ENCODE peak calls at places on chromosomes 3 and 15, in five cellular contexts. F is esophagus muscularis mucosa, G is tibial artery, Q is OCI-LY7, C is fibroblast of mammary gland. M is an unnamed sample.

GRCh38 chr15:98547255-98547654 is 101.1 kb upstream of the IGF1R start:
- DNase-seq in C (no peak), Q (no peak), G (no peak), F (no peak), M (no peak)

GRCh38 chr3:111331306-111331705 is 210.7 kb upstream of the CD96 start:
- DNase-seq in Q (no peak), C (no peak), G (no peak), F (no peak), M (no peak)

GRCh38 chr15:78353093-78353492 is 12.9 kb downstream of the CRABP1 start:
- DNase-seq in F (no peak), Q (peak), G (peak), C (peak), M (no peak)

GRCh38 chr15:35309886-35310285 is 224.8 kb upstream of the NANOGP8 start:
- DNase-seq in Q (no peak), F (no peak), C (peak), G (no peak), M (no peak)

GRCh38 chr15:88894348-88894818 is 961 bp downstream of the HAPLN3 start:
- DNase-seq in F (no peak), C (peak), Q (peak), G (peak), M (no peak)

GRCh38 chr15:88656760-88657221 is 18.0 kb downstream of the ISG20 start:
- DNase-seq in F (no peak), G (peak), C (no peak), Q (peak), M (no peak)

GRCh38 chr15:63157891-63158431 is 684 bp upstream of the RPS27L start:
- DNase-seq in Q (peak), F (no peak), C (peak), G (peak), M (no peak)

GRCh38 chr3:38500688-38501417 is 4.7 kb downstream of the EXOG start:
- DNase-seq in F (no peak), C (no peak), Q (no peak), G (no peak), M (no peak)

GRCh38 chr3:188842628-188843027 is 329.1 kb upstream of the TPRG1 start:
- DNase-seq in Q (no peak), G (no peak), C (peak), F (no peak), M (no peak)

GRCh38 chr3:14780927-14781507 is 37.7 kb upstream of the FGD5 start:
- DNase-seq in G (peak), F (no peak), Q (peak), C (peak), M (peak)

GRCh38 chr3:183697610-183698317 is at the start of gene YEATS2:
- DNase-seq in G (peak), F (no peak), C (peak), Q (peak), M (peak)

GRCh38 chr3:183698318-183698731 is 728 bp downstream of the YEATS2 start:
- DNase-seq in Q (peak), F (no peak), G (no peak), C (peak), M (no peak)

GRCh38 chr3:183697123-183697609 is 431 bp upstream of the YEATS2 start:
- DNase-seq in Q (no peak), F (no peak), G (no peak), C (no peak), M (no peak)

GRCh38 chr3:183698760-183699159 is 1.2 kb downstream of the YEATS2 start:
- DNase-seq in Q (peak), G (no peak), F (no peak), C (peak), M (no peak)

DNA sequence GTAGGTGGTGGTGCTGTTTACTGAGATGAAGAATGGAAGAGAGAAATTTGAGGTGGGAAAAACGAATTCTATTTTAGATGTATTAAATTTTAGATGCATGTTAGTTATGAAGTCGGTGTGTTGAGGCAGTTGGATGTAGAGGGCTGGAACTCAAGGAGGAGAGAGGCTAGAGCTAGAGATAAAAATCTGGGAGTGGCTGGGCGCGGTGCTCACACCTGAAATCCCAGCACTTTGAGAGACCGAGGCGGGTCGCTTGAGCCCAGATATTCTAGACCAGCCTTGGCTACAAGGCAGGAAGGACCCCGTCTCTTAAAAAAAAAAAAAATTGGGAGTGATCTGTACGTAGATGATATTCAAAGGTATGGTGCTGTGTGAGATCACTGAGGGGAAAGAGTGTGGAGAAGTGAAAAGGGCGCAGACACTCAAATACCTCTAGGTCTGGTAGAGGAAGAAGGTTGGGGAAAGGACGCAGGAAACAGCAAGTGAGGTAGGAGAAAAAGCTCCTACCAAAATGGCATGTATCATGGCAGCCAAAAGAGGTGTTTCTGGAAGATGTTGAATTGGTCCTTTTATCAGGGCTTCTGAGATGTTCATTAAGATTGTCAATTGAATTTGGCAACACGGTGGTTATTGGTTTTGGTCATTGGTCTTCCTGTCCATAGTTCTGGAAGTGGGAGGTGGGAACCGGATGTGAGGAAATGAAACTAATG is 1.8 kb downstream of the YEATS2 start:
- DNase-seq in C (no peak), F (no peak), Q (peak), G (no peak), M (no peak)
- TF ChIP-seq CTCF in C (no peak), F (no peak), Q (no peak), G (no peak), M (no peak)

GRCh38 chr15:57377478-57377847 is 1.2 kb downstream of the CGNL1 start:
- DNase-seq in G (no peak), C (no peak), F (no peak), Q (no peak), M (no peak)
- H3K4me3 ChIP-seq in G (peak), C (no peak), F (peak), Q (no peak), M (no peak)

GRCh38 chr3:120681018-120681417 is 1.0 kb downstream of the HGD start:
- DNase-seq in C (no peak), G (no peak), Q (no peak), F (peak), M (no peak)
- TF ChIP-seq CTCF in C (no peak), G (no peak), Q (no peak), F (no peak), M (no peak)

DNA sequence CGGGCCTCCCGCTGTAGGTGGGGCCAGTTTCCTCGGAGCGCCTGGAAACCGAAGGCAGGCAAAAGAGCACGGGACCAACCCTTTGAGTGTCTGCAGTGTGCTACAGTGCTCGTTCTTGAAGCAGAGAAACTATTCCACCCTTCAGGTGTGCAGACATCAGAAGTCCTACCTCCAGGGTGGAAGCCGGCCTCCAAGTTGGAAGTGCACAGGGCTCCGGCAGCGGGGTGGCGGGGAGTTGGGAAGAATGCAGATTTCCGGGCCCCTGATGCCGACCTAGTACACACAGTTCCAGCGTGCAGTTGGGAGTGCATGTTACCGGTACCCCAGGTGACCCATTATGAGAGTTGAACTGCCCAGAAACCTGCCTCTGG is 3.0 kb downstream of the KLF13 start:
- DNase-seq in Q (no peak), G (no peak), C (no peak), F (no peak), M (no peak)
- H3K4me3 ChIP-seq in Q (peak), G (peak), C (no peak), F (peak), M (peak)

GRCh38 chr3:10338591-10339369 is 17.9 kb upstream of the SEC13 start:
- DNase-seq in C (no peak), Q (no peak), F (no peak), G (no peak), M (no peak)
- TF ChIP-seq CTCF in C (no peak), Q (no peak), F (no peak), G (no peak), M (no peak)

GRCh38 chr15:66844747-66845145 is 142.7 kb downstream of the SMAD6 start:
- DNase-seq in G (peak), F (no peak), Q (no peak), C (no peak), M (no peak)

GRCh38 chr15:66843581-66843980 is 141.5 kb downstream of the SMAD6 start:
- DNase-seq in F (no peak), C (no peak), Q (no peak), G (no peak), M (no peak)

GRCh38 chr15:66841953-66842681 is 140.1 kb downstream of the SMAD6 start:
- DNase-seq in C (peak), Q (no peak), G (peak), F (peak), M (peak)

GRCh38 chr15:66844041-66844746 is 142.2 kb downstream of the SMAD6 start:
- DNase-seq in C (no peak), F (no peak), Q (no peak), G (peak), M (no peak)

GRCh38 chr15:66842710-66843441 is 140.8 kb downstream of the SMAD6 start:
- DNase-seq in C (peak), G (peak), Q (no peak), F (no peak), M (peak)
- H3K4me3 ChIP-seq in C (peak), G (peak), Q (no peak), F (peak), M (peak)

DNA sequence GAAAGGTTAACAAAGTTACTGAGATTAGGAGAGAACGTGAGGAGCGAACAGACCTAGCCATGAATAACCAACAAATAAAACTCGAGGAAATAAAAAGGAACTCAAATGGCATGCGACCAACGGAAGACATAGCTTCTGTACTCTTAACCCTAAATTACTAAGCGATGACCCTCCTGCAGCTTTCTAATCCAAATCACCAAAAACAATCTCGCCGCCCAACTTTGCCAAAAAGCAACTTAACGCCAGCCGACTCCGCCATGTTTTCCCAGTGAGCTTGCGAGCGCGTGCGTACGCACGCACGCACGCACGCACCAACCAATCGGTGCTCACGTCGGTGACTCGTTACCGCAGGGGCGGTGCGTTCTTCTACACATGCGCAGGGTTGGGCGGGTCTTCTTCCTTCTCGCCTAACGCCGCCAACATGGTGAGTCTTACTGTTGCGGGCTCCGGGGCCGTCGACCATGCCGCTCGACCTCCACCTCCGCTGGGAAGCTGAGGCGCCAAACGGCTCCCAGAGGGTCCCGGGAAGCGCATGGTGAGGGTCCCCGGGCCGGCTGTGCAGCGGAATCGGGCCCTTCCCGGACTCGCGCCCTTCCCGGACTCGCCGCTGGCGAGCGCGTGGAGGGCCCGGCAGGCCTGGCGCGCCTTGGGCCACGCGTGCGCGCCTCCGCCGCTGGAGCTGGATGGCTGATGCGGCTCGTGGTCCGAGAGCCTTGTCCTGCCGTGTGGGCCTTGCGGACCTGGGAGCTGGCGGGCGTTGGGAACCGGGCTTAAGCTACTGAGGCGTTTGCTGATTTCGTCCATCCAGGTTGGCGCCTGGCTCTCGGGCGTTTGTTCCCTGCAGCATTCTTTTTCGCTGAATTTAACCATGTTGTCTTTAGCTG is at the start of gene RPL14:
- DNase-seq in Q (peak), G (peak), C (peak), F (peak), M (peak)
- TF ChIP-seq CTCF in Q (no peak), G (no peak), C (no peak), F (no peak), M (no peak)

DNA sequence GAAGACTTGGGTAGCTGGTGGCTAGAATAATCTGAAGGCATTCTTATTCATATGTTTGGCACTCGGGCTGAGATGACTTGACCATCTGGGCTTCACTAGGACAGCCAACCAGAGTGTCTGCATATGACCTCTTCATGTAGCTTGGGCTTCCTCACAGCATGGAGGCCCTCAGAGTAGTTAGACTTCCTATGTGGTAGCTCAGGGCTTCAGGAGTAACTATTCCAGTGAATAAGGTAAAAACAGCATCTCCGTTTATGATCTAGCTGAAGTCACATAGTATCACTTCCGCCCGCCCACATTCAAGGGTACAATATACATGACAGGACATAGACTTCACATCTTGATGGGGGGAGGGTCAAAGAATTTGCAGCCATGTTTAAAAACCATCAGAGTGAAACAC is 18.9 kb upstream of the CMTM8 start:
- DNase-seq in G (no peak), F (no peak), C (no peak), Q (peak), M (no peak)
- H3K4me3 ChIP-seq in G (no peak), F (no peak), C (no peak), Q (no peak), M (no peak)

DNA sequence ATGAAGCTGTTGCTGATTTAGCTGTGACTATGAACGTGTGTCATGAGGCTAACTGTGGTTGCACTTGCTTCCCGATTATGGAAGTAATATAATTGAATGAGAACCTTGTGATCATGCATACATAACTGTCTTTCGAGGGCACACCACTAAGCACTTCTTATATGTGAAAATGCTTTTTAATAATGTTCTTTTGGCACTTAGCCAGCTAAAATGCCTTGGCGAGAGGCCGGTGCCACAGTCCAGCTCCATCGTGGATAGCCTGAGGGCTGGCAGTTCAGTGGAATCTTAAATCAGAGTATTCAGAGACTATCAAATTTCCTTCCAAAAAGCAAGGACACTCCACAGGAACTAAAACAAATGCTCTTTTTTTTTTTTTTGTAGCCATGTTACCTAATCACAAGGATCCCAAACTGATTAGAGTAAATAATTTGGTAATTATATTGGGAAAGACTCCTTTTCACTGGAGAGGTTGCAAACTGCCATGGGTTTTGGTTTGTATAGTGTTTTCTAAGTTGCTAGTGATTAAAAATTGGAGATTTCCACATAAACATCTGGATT is 161.6 kb upstream of the FRMD4B start:
- DNase-seq in F (no peak), C (no peak), G (no peak), Q (no peak), M (no peak)
- TF ChIP-seq CTCF in F (no peak), C (no peak), G (no peak), Q (no peak), M (no peak)

GRCh38 chr15:56245871-56246814 is 2.5 kb upstream of the RFX7 start:
- DNase-seq in F (peak), Q (peak), G (peak), C (peak), M (peak)
- H3K4me3 ChIP-seq in F (peak), Q (peak), G (peak), C (peak), M (peak)